ENCODE peak calls at places on chromosomes 12 and 14, in six cellular contexts. F is epithelial cell of esophagus; V is C1 segment of cervical spinal cord; C is GM12891; Z is activated naive CD4-positive, alpha-beta T cell treated with anti-CD3 and anti-CD28 coated beads, Interleukin-2, amount 50 U/mL, for 16 hours; K is HepG2. U is an unnamed sample.
A peak's percentile ranks its signal among the peaks of the same experiment; 100 is the strongest.

GRCh38 chr12:122958198-122958888 is 7.9 kb downstream of the ABCB9 start:
- DNase-seq in V (no peak), K (no peak), C (no peak), Z (no peak), F (no peak), U (no peak)

GRCh38 chr12:43337571-43338497 is 214.2 kb downstream of the ADAMTS20 start:
- DNase-seq in Z (no peak), K (no peak), F (peak; percentile 44), C (no peak), V (no peak), U (no peak)

GRCh38 chr14:96681826-96682225 is 115.4 kb upstream of the VRK1 start:
- DNase-seq in F (no peak), Z (no peak), V (no peak), K (no peak), C (no peak), U (no peak)

GRCh38 chr12:40016960-40017359 is 88.9 kb downstream of the SLC2A13 start:
- DNase-seq in K (no peak), V (no peak), Z (no peak), C (no peak), F (no peak), U (no peak)

GRCh38 chr12:54370218-54370730 is 6.0 kb upstream of the GPR84 start:
- DNase-seq in V (peak; percentile 64), C (no peak), F (peak; percentile 78), Z (no peak), K (no peak), U (peak; percentile 82)

GRCh38 chr12:39935275-39935674 is 170.6 kb downstream of the SLC2A13 start:
- DNase-seq in Z (no peak), V (no peak), F (peak; percentile 57), C (no peak), K (no peak), U (no peak)

GRCh38 chr12:116551952-116552749 is 7.0 kb upstream of the MAP1LC3B2 start:
- DNase-seq in V (no peak), C (no peak), K (no peak), Z (no peak), F (peak; percentile 70), U (no peak)

GRCh38 chr14:103346286-103346685 is 12.2 kb downstream of the EIF5 start:
- DNase-seq in Z (no peak), F (no peak), C (no peak), V (no peak), K (no peak), U (no peak)

GRCh38 chr14:99195602-99196309 is 76.2 kb downstream of the BCL11B start:
- DNase-seq in F (no peak), Z (no peak), C (no peak), V (no peak), K (no peak), U (no peak)

GRCh38 chr14:105578070-105578469 is 51.7 kb downstream of the TMEM121 start:
- DNase-seq in V (no peak), K (no peak), F (no peak), Z (no peak), C (no peak), U (no peak)

GRCh38 chr14:54922598-54922997 is 20.0 kb upstream of the GCH1 start:
- DNase-seq in V (no peak), K (no peak), Z (no peak), C (no peak), F (no peak), U (no peak)

GRCh38 chr14:71430321-71431168 is 501.7 kb upstream of the RGS6 start:
- DNase-seq in K (no peak), V (no peak), C (no peak), Z (no peak), F (no peak), U (no peak)

GRCh38 chr14:68099348-68100045 is 279.9 kb downstream of the RAD51B start:
- DNase-seq in C (no peak), V (peak; percentile 12), Z (no peak), K (no peak), F (no peak), U (peak; percentile 44)

GRCh38 chr12:6061661-6062060 is 62.8 kb downstream of the VWF start:
- DNase-seq in Z (no peak), K (no peak), V (no peak), C (no peak), F (no peak), U (no peak)

GRCh38 chr12:65313704-65314317 is 35.3 kb downstream of the MSRB3 start:
- DNase-seq in F (peak; percentile 46), Z (no peak), C (no peak), V (no peak), K (peak; percentile 28), U (no peak)

GRCh38 chr14:60506462-60506984 is 2.4 kb upstream of the SIX6 start:
- DNase-seq in C (no peak), K (no peak), F (no peak), V (no peak), Z (no peak), U (no peak)

GRCh38 chr14:61589691-61590521 is 105.4 kb upstream of the HIF1A start:
- DNase-seq in Z (no peak), F (no peak), K (no peak), C (no peak), V (no peak), U (no peak)

GRCh38 chr12:118751355-118751754 is 230.0 kb upstream of the SRRM4 start:
- DNase-seq in Z (no peak), V (no peak), C (no peak), F (no peak), K (no peak), U (no peak)

GRCh38 chr14:34254031-34254430 is 208.0 kb downstream of the SPTSSA start:
- DNase-seq in V (no peak), K (no peak), C (no peak), F (peak; percentile 67), Z (no peak), U (no peak)

GRCh38 chr12:49985981-49986380 is 13.2 kb downstream of the AQP6 start:
- DNase-seq in V (no peak), C (no peak), Z (no peak), F (peak; percentile 21), K (no peak), U (no peak)

GRCh38 chr12:69415471-69416275 is 54.5 kb upstream of the FRS2 start:
- DNase-seq in K (peak; percentile 68), F (peak; percentile 73), Z (no peak), C (no peak), V (no peak), U (peak; percentile 72)

GRCh38 chr12:64478661-64479060 is 26.7 kb downstream of the TBK1 start:
- DNase-seq in C (no peak), Z (no peak), K (no peak), V (no peak), F (no peak), U (no peak)

GRCh38 chr14:98370352-98370751 is 901.6 kb downstream of the BCL11B start:
- DNase-seq in C (no peak), K (no peak), V (no peak), Z (no peak), F (peak; percentile 80), U (no peak)

GRCh38 chr14:94051779-94052178 is 25.6 kb downstream of the OTUB2 start:
- DNase-seq in C (no peak), Z (no peak), V (no peak), K (no peak), F (no peak), U (no peak)

GRCh38 chr12:55829967-55830600 is 697 bp upstream of the DNAJC14 start:
- DNase-seq in V (peak; percentile 85), Z (peak; percentile 43), C (peak; percentile 57), K (no peak), F (peak; percentile 27), U (peak; percentile 73)

GRCh38 chr14:92549853-92550244 is 36.3 kb downstream of the RIN3 start:
- DNase-seq in V (no peak), C (no peak), F (no peak), K (no peak), Z (no peak), U (no peak)

GRCh38 chr14:76599556-76599955 is 161.7 kb upstream of the VASH1 start:
- DNase-seq in C (no peak), F (no peak), Z (no peak), K (no peak), V (no peak), U (no peak)

GRCh38 chr12:131454418-131455217 is 256.3 kb upstream of the SFSWAP start:
- DNase-seq in V (no peak), K (peak; percentile 60), F (no peak), C (peak; percentile 67), Z (peak; percentile 51), U (no peak)

GRCh38 chr14:72120315-72120714 is 188.1 kb downstream of the RGS6 start:
- DNase-seq in K (no peak), F (no peak), C (no peak), V (no peak), Z (no peak), U (no peak)

GRCh38 chr14:104390941-104391901 is 188.3 kb upstream of the C14orf180 start:
- DNase-seq in Z (peak; percentile 8), V (no peak), K (no peak), F (no peak), C (no peak), U (peak; percentile 4)

GRCh38 chr12:42372154-42372791 is 46.3 kb downstream of the PPHLN1 start:
- DNase-seq in Z (no peak), C (peak; percentile 5), K (peak; percentile 58), V (no peak), F (peak; percentile 60), U (no peak)

GRCh38 chr14:74401504-74402241 is 24.3 kb downstream of the SYNDIG1L start:
- DNase-seq in C (peak; percentile 77), Z (peak; percentile 66), V (no peak), K (no peak), F (peak; percentile 19), U (peak; percentile 53)